ENCODE peak calls at places on chromosome 9, in four cellular contexts. C is A549, W is kidney epithelial cell, O is left lung. R is an unnamed sample.

GRCh38 chr9:78029601-78030552 is 1.7 kb downstream of the GNAQ start:
- DNase-seq in C (peak), O (no peak), W (no peak), R (no peak)

GRCh38 chr9:133372144-133372543 is 3.7 kb downstream of the SURF4 start:
- DNase-seq in C (no peak), O (no peak), W (no peak), R (no peak)

GRCh38 chr9:22622823-22623222 is 176.2 kb downstream of the DMRTA1 start:
- DNase-seq in C (no peak), O (no peak), W (no peak), R (no peak)

GRCh38 chr9:20786807-20787206 is 102.7 kb downstream of the FOCAD start:
- DNase-seq in W (no peak), C (no peak), O (no peak), R (no peak)

GRCh38 chr9:95450171-95451107 is 66.3 kb downstream of the PTCH1 start:
- DNase-seq in C (no peak), O (no peak), W (no peak), R (no peak)

GRCh38 chr9:127884427-127884911 is 7.0 kb upstream of the AK1 start:
- DNase-seq in O (no peak), C (no peak), W (no peak), R (no peak)

GRCh38 chr9:114180701-114181582 is 25.6 kb downstream of the COL27A1 start:
- DNase-seq in W (no peak), C (no peak), O (no peak), R (peak)

GRCh38 chr9:115164511-115164974 is 46.6 kb upstream of the TNC start:
- DNase-seq in C (no peak), W (peak), O (peak), R (peak)

GRCh38 chr9:126980231-126980630 is 65.6 kb downstream of the RALGPS1 start:
- DNase-seq in C (no peak), O (no peak), W (no peak), R (no peak)

GRCh38 chr9:137162505-137163100 is 7.2 kb downstream of the LRRC26 start:
- DNase-seq in O (no peak), W (no peak), C (no peak), R (no peak)
- H3K4me3 ChIP-seq in O (peak), W (peak), C (peak), R (no peak)

GRCh38 chr9:34500623-34501267 is 22.0 kb downstream of the ENHO start:
- DNase-seq in C (peak), O (peak), W (no peak), R (peak)

GRCh38 chr9:34503406-34503805 is 19.4 kb downstream of the ENHO start:
- DNase-seq in W (no peak), O (peak), C (no peak), R (no peak)

GRCh38 chr9:34502471-34503335 is 20.1 kb downstream of the ENHO start:
- DNase-seq in C (no peak), W (no peak), O (peak), R (no peak)

GRCh38 chr9:34501372-34501771 is 21.4 kb downstream of the ENHO start:
- DNase-seq in C (no peak), O (no peak), W (no peak), R (no peak)

DNA sequence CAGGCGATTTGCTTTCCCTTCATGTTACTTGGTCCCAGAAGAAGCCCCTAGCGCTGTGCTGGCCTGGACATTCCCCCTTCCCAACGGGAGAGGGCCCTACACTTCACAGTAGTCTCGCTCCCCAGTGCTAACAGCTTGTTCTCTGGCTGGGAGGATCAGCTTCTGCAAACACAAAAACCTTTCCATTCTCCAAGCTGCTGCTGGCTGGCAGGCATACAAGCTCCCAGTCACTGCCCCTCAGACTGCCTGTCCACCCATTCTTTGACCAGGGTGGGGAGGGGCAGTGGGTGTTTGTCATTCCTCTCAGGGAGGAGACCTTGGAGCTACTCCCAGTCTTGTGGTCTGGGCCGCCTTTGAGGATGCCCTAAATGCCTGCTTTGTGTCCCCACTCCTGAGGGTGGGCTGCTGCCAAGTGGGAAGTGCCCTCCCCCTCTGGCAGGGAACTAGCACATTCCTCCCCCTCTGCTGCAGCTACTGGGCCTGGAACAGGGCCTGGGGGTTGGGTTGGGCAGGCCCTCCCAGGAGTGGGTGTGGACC is 20.8 kb downstream of the ENHO start:
- DNase-seq in C (no peak), O (peak), W (no peak), R (no peak)
- TF ChIP-seq CTCF in C (no peak), O (no peak), W (no peak), R (no peak)

GRCh38 chr9:132075853-132076252 is 3.8 kb downstream of the MED27 start:
- DNase-seq in C (no peak), O (no peak), W (no peak), R (no peak)

GRCh38 chr9:132074736-132075135 is 4.9 kb downstream of the MED27 start:
- DNase-seq in W (no peak), C (no peak), O (no peak), R (no peak)

GRCh38 chr9:132079391-132080071 is at the start of gene MED27:
- DNase-seq in W (peak), O (peak), C (peak), R (peak)

GRCh38 chr9:132078369-132079356 is 1.0 kb downstream of the MED27 start:
- DNase-seq in C (peak), W (peak), O (no peak), R (peak)

GRCh38 chr9:132077881-132078280 is 1.8 kb downstream of the MED27 start:
- DNase-seq in W (no peak), O (no peak), C (no peak), R (no peak)
- H3K4me3 ChIP-seq in W (peak), O (no peak), C (no peak), R (peak)

DNA sequence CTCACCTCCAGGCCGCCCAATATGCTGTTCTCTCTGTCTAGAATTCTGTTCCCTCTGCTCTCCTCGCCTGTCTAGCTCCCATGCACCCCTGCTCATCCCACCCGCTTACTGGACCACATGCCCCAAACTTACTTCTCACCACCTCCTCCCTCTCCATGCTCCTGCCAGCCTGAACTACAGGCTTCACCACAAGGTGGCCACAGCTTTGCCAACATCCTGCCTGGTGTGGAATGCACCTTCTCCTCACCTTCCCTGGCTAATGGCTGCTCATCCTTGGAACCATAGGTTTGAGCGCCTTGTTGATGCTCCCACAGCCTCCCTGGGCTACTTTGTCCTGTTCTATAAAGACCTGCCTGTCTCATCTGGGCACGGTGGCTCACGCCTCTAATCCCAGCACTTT is 9.6 kb downstream of the LAMC3 start:
- DNase-seq in C (no peak), W (no peak), O (no peak), R (no peak)
- TF ChIP-seq CTCF in C (no peak), W (peak), O (no peak), R (peak)

DNA sequence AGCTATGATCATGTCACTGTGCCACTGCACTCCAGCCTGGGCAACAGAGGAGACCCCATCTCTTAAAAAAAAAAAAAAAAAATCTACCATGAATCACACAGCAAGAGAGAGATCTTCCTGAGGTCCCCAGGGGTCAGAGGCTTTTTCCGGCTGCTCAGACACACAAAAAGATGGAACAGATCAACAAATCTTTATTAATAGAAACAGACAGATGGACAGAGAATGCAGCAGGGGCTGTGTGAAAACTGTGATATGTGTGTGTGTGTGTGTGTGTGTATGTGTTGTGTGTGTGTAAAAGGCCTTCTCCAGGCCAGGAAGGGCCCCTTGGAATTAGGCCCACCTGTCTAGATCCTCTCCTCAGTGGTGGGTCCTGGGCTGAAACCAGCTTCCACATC is 3.0 kb downstream of the SIGMAR1 start:
- DNase-seq in O (no peak), W (no peak), C (no peak), R (no peak)
- H3K4me3 ChIP-seq in O (no peak), W (no peak), C (no peak), R (no peak)

DNA sequence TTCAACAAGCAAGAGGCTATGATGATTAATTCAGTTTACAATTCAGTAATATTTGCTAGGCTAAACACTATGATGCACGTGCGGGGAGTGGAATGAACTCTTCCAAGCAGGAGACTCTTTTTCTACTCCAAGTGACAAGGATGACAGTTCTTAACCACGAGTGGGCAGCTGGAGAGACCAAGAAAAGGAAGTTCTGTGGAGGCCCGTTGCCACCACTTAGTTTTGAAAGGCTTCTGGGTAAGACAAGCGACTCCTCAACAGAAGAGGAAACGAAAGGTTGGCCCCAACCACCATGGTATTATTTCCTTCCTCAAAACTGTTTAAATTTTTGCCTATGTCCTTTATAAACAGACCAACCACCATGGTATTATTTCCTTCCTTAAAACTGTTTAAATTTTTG is 2.8 kb downstream of the DCAF12 start:
- DNase-seq in C (no peak), O (peak), W (no peak), R (no peak)
- TF ChIP-seq CTCF in C (no peak), O (no peak), W (no peak), R (no peak)

GRCh38 chr9:86948153-86948929 is 1.0 kb upstream of the GAS1 start:
- DNase-seq in O (peak), W (no peak), C (peak), R (no peak)
- H3K4me3 ChIP-seq in O (peak), W (peak), C (peak), R (peak)

DNA sequence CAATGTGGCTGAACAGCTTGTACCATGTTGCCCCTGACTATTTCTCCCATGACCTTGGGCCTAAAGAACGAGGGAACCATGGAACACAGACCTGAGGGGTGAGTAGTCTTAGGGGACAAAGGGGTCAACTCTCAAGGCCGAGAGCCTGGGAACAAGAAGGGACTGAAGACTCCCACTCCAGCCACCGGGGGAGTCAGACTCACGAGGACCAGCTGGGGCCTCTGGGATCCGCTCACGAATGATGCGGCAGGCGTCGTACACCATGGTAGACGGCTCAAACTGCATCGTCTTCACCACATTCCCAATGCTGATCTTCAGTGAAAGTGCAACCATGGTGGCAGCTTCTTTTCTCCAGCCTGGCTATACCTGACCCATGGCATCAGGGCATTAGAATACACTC is 6.6 kb downstream of the TLN1 start:
- DNase-seq in W (no peak), O (no peak), C (no peak), R (no peak)
- TF ChIP-seq CTCF in W (no peak), O (no peak), C (no peak), R (no peak)

DNA sequence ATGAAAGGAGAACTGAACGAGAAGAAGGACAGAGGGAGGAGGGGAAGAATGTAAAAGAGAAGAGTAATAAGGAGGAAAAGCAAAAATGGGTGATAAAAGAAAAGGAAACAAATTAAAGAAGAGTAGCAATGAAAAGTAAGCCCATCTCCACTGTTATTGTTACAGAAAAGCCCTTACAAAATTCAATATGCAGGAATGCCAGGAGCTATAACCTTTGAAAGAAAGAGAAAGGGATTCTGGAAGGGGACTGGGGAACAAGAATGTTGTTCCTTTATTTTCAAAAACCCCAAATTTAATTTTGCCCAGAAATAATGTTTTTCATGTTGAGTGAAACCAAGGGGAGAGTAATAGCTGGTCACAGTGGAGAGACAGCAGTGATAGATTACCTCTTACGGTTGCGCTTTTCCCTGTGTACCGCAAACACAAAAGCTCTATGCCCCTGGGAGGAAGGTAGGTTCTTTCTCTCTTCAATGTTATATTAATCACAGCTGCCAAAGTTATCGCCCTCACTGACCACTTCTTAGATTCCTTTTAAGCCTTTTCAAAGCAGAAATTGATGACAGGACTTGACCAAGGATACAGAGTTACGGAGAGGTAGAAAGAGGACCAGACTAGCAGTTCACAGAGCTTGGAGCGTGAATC is 86.6 kb downstream of the BRINP1 start:
- DNase-seq in O (no peak), W (no peak), C (no peak), R (no peak)
- H3K4me3 ChIP-seq in O (no peak), W (no peak), C (no peak), R (no peak)